ENCODE peak calls at places on chromosomes 2 and 18, in seven cellular contexts. One of them, this sample, is unnamed. For H3K4me1, the result is how much of the 10 kb centered on the place peaks cover.

GRCh38 chr2:205776139-205776538 is 93.8 kb downstream of the NRP2 start:
- DNase-seq in neural progenitor cell: peak
- DNase-seq in K562: peak
- DNase-seq in PC-9: no peak
- DNase-seq in astrocyte: no peak
- DNase-seq in heart left ventricle: peak
- DNase-seq in esophagus squamous epithelium: no peak
- DNase-seq in this sample: no peak

GRCh38 chr2:239882335-239882734 is 142.8 kb downstream of the NDUFA10 start:
- DNase-seq in astrocyte: peak
- DNase-seq in K562: peak
- DNase-seq in neural progenitor cell: peak
- DNase-seq in PC-9: peak
- DNase-seq in heart left ventricle: peak
- DNase-seq in esophagus squamous epithelium: peak
- DNase-seq in this sample: no peak

GRCh38 chr2:173938700-173939384 is 26.3 kb downstream of the SP3 start:
- DNase-seq in heart left ventricle: no peak
- DNase-seq in PC-9: no peak
- DNase-seq in astrocyte: no peak
- DNase-seq in K562: no peak
- DNase-seq in esophagus squamous epithelium: no peak
- DNase-seq in neural progenitor cell: no peak
- DNase-seq in this sample: no peak

GRCh38 chr18:76258209-76258608 is 236.8 kb downstream of the ZNF516 start:
- DNase-seq in heart left ventricle: no peak
- DNase-seq in K562: no peak
- DNase-seq in astrocyte: peak
- DNase-seq in esophagus squamous epithelium: no peak
- DNase-seq in PC-9: no peak
- DNase-seq in neural progenitor cell: no peak
- DNase-seq in this sample: no peak

GRCh38 chr2:109275120-109276040 is 146.4 kb downstream of the SH3RF3 start:
- DNase-seq in K562: no peak
- DNase-seq in neural progenitor cell: no peak
- DNase-seq in esophagus squamous epithelium: no peak
- DNase-seq in PC-9: no peak
- DNase-seq in heart left ventricle: no peak
- DNase-seq in astrocyte: no peak
- DNase-seq in this sample: no peak

GRCh38 chr2:172743143-172743542 is 7.5 kb downstream of the RAPGEF4 start:
- DNase-seq in PC-9: no peak
- DNase-seq in neural progenitor cell: no peak
- DNase-seq in K562: no peak
- DNase-seq in heart left ventricle: no peak
- DNase-seq in esophagus squamous epithelium: no peak
- DNase-seq in astrocyte: no peak
- DNase-seq in this sample: no peak

GRCh38 chr18:80175451-80176235 is 66.6 kb downstream of the ADNP2 start:
- DNase-seq in PC-9: no peak
- DNase-seq in astrocyte: peak
- DNase-seq in heart left ventricle: peak
- DNase-seq in esophagus squamous epithelium: no peak
- DNase-seq in K562: no peak
- DNase-seq in neural progenitor cell: no peak
- DNase-seq in this sample: peak

GRCh38 chr2:9003366-9003615 is 193 bp downstream of the MBOAT2 start:
- DNase-seq in neural progenitor cell: no peak
- DNase-seq in PC-9: no peak
- DNase-seq in heart left ventricle: no peak
- DNase-seq in K562: no peak
- DNase-seq in esophagus squamous epithelium: no peak
- DNase-seq in astrocyte: no peak
- DNase-seq in this sample: no peak

GRCh38 chr2:232628466-232629200 is 4.8 kb upstream of the EFHD1 start:
- DNase-seq in K562: no peak
- DNase-seq in heart left ventricle: peak
- DNase-seq in esophagus squamous epithelium: no peak
- DNase-seq in PC-9: no peak
- DNase-seq in astrocyte: no peak
- DNase-seq in neural progenitor cell: peak
- DNase-seq in this sample: no peak

GRCh38 chr2:96470636-96471035 is 34.5 kb downstream of the NEURL3 start:
- DNase-seq in K562: peak
- DNase-seq in neural progenitor cell: peak
- DNase-seq in esophagus squamous epithelium: no peak
- DNase-seq in PC-9: no peak
- DNase-seq in heart left ventricle: peak
- DNase-seq in astrocyte: no peak
- DNase-seq in this sample: no peak

GRCh38 chr2:174745142-174745541 is 19.1 kb downstream of the CHRNA1 start:
- DNase-seq in heart left ventricle: no peak
- DNase-seq in PC-9: no peak
- DNase-seq in K562: no peak
- DNase-seq in esophagus squamous epithelium: no peak
- DNase-seq in neural progenitor cell: no peak
- DNase-seq in astrocyte: no peak
- DNase-seq in this sample: no peak

GRCh38 chr2:73283545-73284295 is 558 bp downstream of the FBXO41 start:
- DNase-seq in heart left ventricle: no peak
- DNase-seq in astrocyte: no peak
- DNase-seq in esophagus squamous epithelium: no peak
- DNase-seq in PC-9: no peak
- DNase-seq in K562: peak
- DNase-seq in neural progenitor cell: peak
- DNase-seq in this sample: no peak

GRCh38 chr18:63130176-63130575 is 189.4 kb downstream of the BCL2 start:
- DNase-seq in astrocyte: no peak
- DNase-seq in heart left ventricle: no peak
- DNase-seq in K562: no peak
- DNase-seq in esophagus squamous epithelium: no peak
- DNase-seq in neural progenitor cell: no peak
- DNase-seq in PC-9: no peak
- DNase-seq in this sample: no peak

GRCh38 chr2:20939786-20940480 is 103.9 kb downstream of the APOB start:
- DNase-seq in PC-9: no peak
- DNase-seq in astrocyte: no peak
- DNase-seq in esophagus squamous epithelium: no peak
- DNase-seq in neural progenitor cell: no peak
- DNase-seq in heart left ventricle: no peak
- DNase-seq in K562: no peak
- DNase-seq in this sample: no peak

GRCh38 chr2:145380436-145381017 is 860.6 kb upstream of the ZEB2 start:
- DNase-seq in esophagus squamous epithelium: no peak
- DNase-seq in K562: no peak
- DNase-seq in neural progenitor cell: no peak
- DNase-seq in PC-9: peak
- DNase-seq in astrocyte: peak
- DNase-seq in heart left ventricle: no peak
- DNase-seq in this sample: peak

GRCh38 chr2:202186641-202187202 is 51.7 kb downstream of the SUMO1 start:
- DNase-seq in astrocyte: no peak
- DNase-seq in PC-9: no peak
- DNase-seq in K562: no peak
- DNase-seq in heart left ventricle: no peak
- DNase-seq in neural progenitor cell: no peak
- DNase-seq in esophagus squamous epithelium: no peak
- DNase-seq in this sample: no peak

GRCh38 chr2:67825476-67825875 is 237.3 kb downstream of the C1D start:
- DNase-seq in PC-9: no peak
- DNase-seq in heart left ventricle: no peak
- DNase-seq in K562: no peak
- DNase-seq in astrocyte: peak
- DNase-seq in neural progenitor cell: no peak
- DNase-seq in esophagus squamous epithelium: no peak
- DNase-seq in this sample: peak
- H3K27ac ChIP-seq in PC-9: no peak
- H3K27ac ChIP-seq in heart left ventricle: no peak
- H3K27ac ChIP-seq in K562: no peak
- H3K27ac ChIP-seq in astrocyte: no peak
- H3K27ac ChIP-seq in neural progenitor cell: no peak
- H3K27ac ChIP-seq in esophagus squamous epithelium: no peak
- H3K27ac ChIP-seq in this sample: no peak

GRCh38 chr2:74602553-74603281 is 45.4 kb downstream of the M1AP start:
- DNase-seq in neural progenitor cell: no peak
- DNase-seq in K562: no peak
- DNase-seq in heart left ventricle: no peak
- DNase-seq in astrocyte: peak
- DNase-seq in esophagus squamous epithelium: no peak
- DNase-seq in PC-9: peak
- DNase-seq in this sample: peak

GRCh38 chr2:74599676-74600075 is 45.2 kb downstream of the DOK1 start:
- DNase-seq in K562: no peak
- DNase-seq in PC-9: no peak
- DNase-seq in esophagus squamous epithelium: no peak
- DNase-seq in neural progenitor cell: no peak
- DNase-seq in heart left ventricle: no peak
- DNase-seq in astrocyte: no peak
- DNase-seq in this sample: no peak

GRCh38 chr2:74596584-74596983 is 42.1 kb downstream of the DOK1 start:
- DNase-seq in heart left ventricle: no peak
- DNase-seq in esophagus squamous epithelium: no peak
- DNase-seq in astrocyte: no peak
- DNase-seq in PC-9: no peak
- DNase-seq in K562: no peak
- DNase-seq in neural progenitor cell: no peak
- DNase-seq in this sample: no peak

GRCh38 chr2:74593826-74594467 is 39.4 kb downstream of the DOK1 start:
- DNase-seq in neural progenitor cell: no peak
- DNase-seq in PC-9: no peak
- DNase-seq in K562: no peak
- DNase-seq in esophagus squamous epithelium: no peak
- DNase-seq in astrocyte: no peak
- DNase-seq in heart left ventricle: no peak
- DNase-seq in this sample: no peak

GRCh38 chr2:74597456-74597855 is 42.9 kb downstream of the DOK1 start:
- DNase-seq in astrocyte: no peak
- DNase-seq in PC-9: no peak
- DNase-seq in K562: no peak
- DNase-seq in esophagus squamous epithelium: no peak
- DNase-seq in heart left ventricle: no peak
- DNase-seq in neural progenitor cell: no peak
- DNase-seq in this sample: no peak
- TF ChIP-seq CTCF in astrocyte: no peak
- TF ChIP-seq CTCF in PC-9: no peak
- TF ChIP-seq CTCF in K562: no peak
- TF ChIP-seq CTCF in esophagus squamous epithelium: no peak
- TF ChIP-seq CTCF in heart left ventricle: no peak
- TF ChIP-seq CTCF in neural progenitor cell: no peak
- TF ChIP-seq CTCF in this sample: no peak

GRCh38 chr18:7879717-7880116 is 312.6 kb downstream of the PTPRM start:
- DNase-seq in heart left ventricle: no peak
- DNase-seq in neural progenitor cell: no peak
- DNase-seq in astrocyte: no peak
- DNase-seq in K562: no peak
- DNase-seq in esophagus squamous epithelium: no peak
- DNase-seq in PC-9: no peak
- DNase-seq in this sample: peak

GRCh38 chr18:7877609-7878008 is 310.5 kb downstream of the PTPRM start:
- DNase-seq in esophagus squamous epithelium: no peak
- DNase-seq in PC-9: peak
- DNase-seq in heart left ventricle: no peak
- DNase-seq in astrocyte: no peak
- DNase-seq in K562: no peak
- DNase-seq in neural progenitor cell: no peak
- DNase-seq in this sample: no peak

GRCh38 chr18:7876354-7876753 is 309.2 kb downstream of the PTPRM start:
- DNase-seq in astrocyte: no peak
- DNase-seq in PC-9: no peak
- DNase-seq in neural progenitor cell: no peak
- DNase-seq in heart left ventricle: no peak
- DNase-seq in esophagus squamous epithelium: no peak
- DNase-seq in K562: no peak
- DNase-seq in this sample: no peak

GRCh38 chr18:7873316-7873715 is 306.2 kb downstream of the PTPRM start:
- DNase-seq in PC-9: no peak
- DNase-seq in neural progenitor cell: no peak
- DNase-seq in K562: no peak
- DNase-seq in astrocyte: no peak
- DNase-seq in heart left ventricle: no peak
- DNase-seq in esophagus squamous epithelium: no peak
- DNase-seq in this sample: no peak

DNA sequence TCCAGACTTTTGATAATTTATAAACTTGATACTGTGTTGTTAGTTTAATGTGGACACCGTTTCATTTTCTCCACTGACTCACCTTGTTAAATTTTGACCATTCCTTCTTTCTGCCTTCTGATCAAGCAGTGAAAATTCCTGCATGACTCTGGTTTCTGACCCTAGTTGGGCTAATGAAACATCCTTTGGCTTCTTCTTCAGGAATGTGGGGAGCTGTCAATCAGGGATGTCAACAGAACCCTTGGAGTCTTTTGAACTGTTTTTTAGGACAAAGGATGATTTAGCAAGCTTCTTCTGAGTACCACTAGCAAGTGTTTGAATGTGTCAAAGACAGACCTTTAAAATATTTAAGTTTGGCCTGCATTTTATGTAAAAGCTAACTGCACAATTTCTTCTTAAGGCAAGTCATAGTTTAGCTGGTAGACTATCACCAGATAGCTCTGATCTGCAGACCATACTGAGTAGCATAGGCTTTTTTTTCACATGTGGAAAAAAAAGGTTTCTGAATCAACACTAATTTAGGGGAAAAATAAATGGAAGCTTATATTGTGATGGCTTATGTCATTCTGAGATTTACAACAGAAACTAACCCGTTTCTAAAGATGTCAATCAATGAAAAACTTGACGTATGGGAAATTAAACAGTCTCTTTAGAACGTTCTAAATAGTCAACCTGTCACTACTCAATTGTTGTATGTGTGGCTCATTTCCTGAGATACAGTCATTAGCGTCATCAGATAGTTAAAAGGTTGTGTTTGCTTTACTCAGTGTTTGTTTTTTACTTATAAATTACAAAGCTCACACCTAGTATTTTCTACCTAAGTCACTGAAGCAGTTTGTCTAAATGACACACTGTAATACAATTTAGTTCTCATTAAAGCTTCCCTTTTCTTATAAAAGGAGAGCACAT is 311.4 kb downstream of the PTPRM start:
- DNase-seq in K562: no peak
- DNase-seq in neural progenitor cell: peak
- DNase-seq in heart left ventricle: no peak
- DNase-seq in esophagus squamous epithelium: no peak
- DNase-seq in astrocyte: no peak
- DNase-seq in PC-9: peak
- DNase-seq in this sample: peak
- H3K4me1 ChIP-seq in K562: under half
- H3K4me1 ChIP-seq in neural progenitor cell: under half
- H3K4me1 ChIP-seq in heart left ventricle: under half
- H3K4me1 ChIP-seq in esophagus squamous epithelium: under half
- H3K4me1 ChIP-seq in astrocyte: under half
- H3K4me1 ChIP-seq in PC-9: under half
- H3K4me1 ChIP-seq in this sample: under half

DNA sequence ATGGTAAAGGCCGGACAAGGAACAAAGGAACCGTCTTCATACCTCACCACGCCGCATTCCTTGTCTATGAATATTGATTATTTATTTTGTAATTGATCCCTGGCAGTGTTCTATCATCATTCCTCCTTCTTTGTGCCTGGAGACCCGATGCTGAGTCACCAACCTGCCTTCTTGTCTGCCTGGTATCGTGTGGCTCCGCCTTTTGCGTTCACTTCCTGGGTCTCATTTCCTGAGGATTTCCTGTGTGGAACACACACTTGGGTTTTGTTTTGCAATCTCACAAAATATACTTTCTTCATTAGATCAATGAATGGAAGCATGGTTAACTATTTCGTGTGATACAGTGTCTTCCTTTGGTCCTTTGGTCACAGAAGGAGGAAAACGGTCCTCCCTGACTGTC is 95.5 kb upstream of the SNTG2 start:
- DNase-seq in neural progenitor cell: no peak
- DNase-seq in K562: no peak
- DNase-seq in PC-9: no peak
- DNase-seq in astrocyte: no peak
- DNase-seq in heart left ventricle: no peak
- DNase-seq in esophagus squamous epithelium: no peak
- DNase-seq in this sample: no peak
- H3K27ac ChIP-seq in neural progenitor cell: no peak
- H3K27ac ChIP-seq in K562: no peak
- H3K27ac ChIP-seq in PC-9: no peak
- H3K27ac ChIP-seq in astrocyte: no peak
- H3K27ac ChIP-seq in heart left ventricle: no peak
- H3K27ac ChIP-seq in esophagus squamous epithelium: no peak
- H3K27ac ChIP-seq in this sample: no peak

This sample was measured in foreskin keratinocyte.